ENCODE peak calls at places on chromosomes 3 and 15, in five cellular contexts. Y is Caco-2; S is NB4; J is activated T-helper 1 cell treated with anti-CD3 and anti-CD28 coated beads, Interleukin-12 subunit alpha, Interleukin-12 subunit beta, Interleukin-2, Interleukin-4 antibody, amounts not matched to agents 30 ng/mL and 10 ng/mL and 1 ng/mL, durations not matched to agents 14 hours and 24 hours and 36 hours; I is NCI-H1092. G is an unnamed sample.

GRCh38 chr15:94080416-94080815 is 150.9 kb upstream of the MCTP2 start:
- DNase-seq in Y (no peak), J (no peak), S (peak), I (no peak), G (no peak)

GRCh38 chr15:70400766-70401541 is 303.2 kb upstream of the TLE3 start:
- DNase-seq in Y (no peak), J (no peak), I (no peak), S (no peak), G (no peak)

GRCh38 chr15:49290204-49290603 is 120.2 kb downstream of the GALK2 start:
- DNase-seq in J (no peak), I (no peak), Y (no peak), S (no peak), G (no peak)

GRCh38 chr15:74613953-74614743 is 1.5 kb upstream of the CLK3 start:
- DNase-seq in Y (no peak), I (no peak), J (no peak), S (no peak), G (no peak)

GRCh38 chr3:77546246-77546645 is 506.3 kb downstream of the ROBO2 start:
- DNase-seq in I (no peak), Y (no peak), S (no peak), J (no peak), G (no peak)

GRCh38 chr15:33612721-33613304 is 302.0 kb downstream of the RYR3 start:
- DNase-seq in I (no peak), Y (no peak), S (no peak), J (no peak), G (no peak)

GRCh38 chr3:148709560-148710253 is 12.0 kb downstream of the AGTR1 start:
- DNase-seq in J (no peak), Y (no peak), S (no peak), I (no peak), G (no peak)

GRCh38 chr3:188387921-188388320 is 234.0 kb downstream of the LPP start:
- DNase-seq in S (no peak), Y (no peak), I (no peak), J (no peak), G (no peak)

GRCh38 chr15:54790693-54791092 is 406.0 kb downstream of the RSL24D1 start:
- DNase-seq in Y (no peak), J (no peak), S (no peak), I (no peak), G (no peak)

GRCh38 chr3:134473868-134474546 is 11.8 kb downstream of the ANAPC13 start:
- DNase-seq in I (peak), J (peak), Y (peak), S (peak), G (peak)

GRCh38 chr3:183490211-183490601 is 61.8 kb upstream of the MCF2L2 start:
- DNase-seq in J (no peak), I (no peak), S (no peak), Y (no peak), G (no peak)

GRCh38 chr3:14552041-14552648 is 12.0 kb upstream of the GRIP2 start:
- DNase-seq in S (no peak), J (no peak), Y (no peak), I (no peak), G (no peak)

GRCh38 chr15:40528801-40529200 is 36.0 kb downstream of the CCDC32 start:
- DNase-seq in I (no peak), J (no peak), Y (no peak), S (no peak), G (no peak)

GRCh38 chr15:43258781-43259180 is 7.9 kb downstream of the TGM5 start:
- DNase-seq in J (no peak), Y (no peak), S (no peak), I (no peak), G (no peak)

GRCh38 chr15:100759698-100760356 is 119.8 kb upstream of the ALDH1A3 start:
- DNase-seq in S (no peak), I (no peak), Y (no peak), J (no peak), G (no peak)

GRCh38 chr3:157838457-157838856 is 267.8 kb downstream of the SHOX2 start:
- DNase-seq in I (no peak), Y (no peak), J (no peak), S (no peak), G (no peak)

GRCh38 chr3:10783360-10784346 is 32.4 kb upstream of the SLC6A11 start:
- DNase-seq in Y (no peak), S (peak), I (peak), J (peak), G (no peak)

GRCh38 chr15:84715442-84716035 is 400 bp downstream of the SEC11A start:
- DNase-seq in I (no peak), S (peak), J (peak), Y (peak), G (peak)

GRCh38 chr15:74869726-74870407 is 3.3 kb downstream of the SCAMP2 start:
- DNase-seq in I (no peak), J (peak), Y (no peak), S (peak), G (no peak)

GRCh38 chr3:51530485-51530884 is 8.0 kb upstream of the RAD54L2 start:
- DNase-seq in J (no peak), Y (no peak), I (no peak), S (no peak), G (no peak)

GRCh38 chr3:72270072-72270611 is 485.2 kb upstream of the PROK2 start:
- DNase-seq in J (no peak), I (no peak), Y (peak), S (peak), G (no peak)

GRCh38 chr3:29430558-29430971 is 149.7 kb downstream of the RBMS3 start:
- DNase-seq in Y (no peak), S (no peak), J (no peak), I (no peak), G (no peak)

GRCh38 chr15:63354771-63355650 is 26.6 kb downstream of the CA12 start:
- DNase-seq in S (no peak), J (no peak), I (no peak), Y (no peak), G (no peak)

GRCh38 chr3:71310595-71311319 is 272.8 kb downstream of the FOXP1 start:
- DNase-seq in S (no peak), Y (peak), I (no peak), J (no peak), G (no peak)

GRCh38 chr3:134916276-134916961 is 121.4 kb downstream of the EPHB1 start:
- DNase-seq in J (no peak), I (no peak), S (no peak), Y (no peak), G (no peak)

GRCh38 chr3:56955551-56956131 is 104.8 kb upstream of the SPATA12 start:
- DNase-seq in S (no peak), J (no peak), Y (no peak), I (no peak), G (no peak)

GRCh38 chr3:42557849-42558248 is 23.9 kb downstream of the SEC22C start:
- DNase-seq in Y (no peak), J (no peak), S (peak), I (no peak), G (peak)

GRCh38 chr3:126342211-126342610 is 15.0 kb downstream of the KLF15 start:
- DNase-seq in Y (peak), J (no peak), S (no peak), I (no peak), G (no peak)

GRCh38 chr3:109328202-109328601 is 9.1 kb downstream of the DPPA4 start:
- DNase-seq in J (no peak), Y (no peak), I (no peak), S (no peak), G (no peak)

GRCh38 chr3:30539214-30539613 is 67.2 kb upstream of the TGFBR2 start:
- DNase-seq in J (no peak), Y (no peak), S (no peak), I (no peak), G (no peak)

GRCh38 chr3:10286596-10287295 is 6.0 kb downstream of the GHRL start:
- DNase-seq in J (no peak), I (peak), S (no peak), Y (no peak), G (no peak)

GRCh38 chr3:8110966-8111798 is 390.4 kb upstream of the LMCD1 start:
- DNase-seq in J (peak), Y (peak), S (peak), I (peak), G (peak)

GRCh38 chr3:82178291-82178690 is 416.8 kb upstream of the GBE1 start:
- DNase-seq in S (no peak), I (no peak), Y (no peak), J (no peak), G (no peak)

GRCh38 chr3:15367059-15367458 is 34.7 kb upstream of the SH3BP5 start:
- DNase-seq in S (no peak), Y (no peak), J (no peak), I (no peak), G (no peak)

GRCh38 chr3:183313764-183314163 is 60.7 kb downstream of the B3GNT5 start:
- DNase-seq in S (no peak), Y (no peak), I (no peak), J (no peak), G (no peak)

GRCh38 chr3:183506674-183507290 is 48.7 kb downstream of the KLHL6 start:
- DNase-seq in Y (no peak), J (no peak), S (peak), I (no peak), G (no peak)

GRCh38 chr3:68206524-68207117 is 552.2 kb upstream of the SUCLG2 start:
- DNase-seq in S (peak), Y (no peak), I (no peak), J (no peak), G (no peak)

GRCh38 chr3:15330031-15330596 is 2.3 kb downstream of the SH3BP5 start:
- DNase-seq in J (no peak), I (no peak), Y (no peak), S (peak), G (no peak)